ENCODE peak calls at places on chromosomes 3 and 15, in nine cellular contexts. One of them, this sample, is unnamed.

GRCh38 chr15:63474810-63475316 is 29.5 kb upstream of the USP3 start:
- DNase-seq in left ventricle myocardium inferior: no peak
- DNase-seq in lower lobe of right lung: peak
- DNase-seq in breast epithelium: no peak
- DNase-seq in H1: no peak
- DNase-seq in cardiac muscle cell: no peak
- DNase-seq in ascending aorta: no peak
- DNase-seq in A549: peak
- DNase-seq in pancreas: peak
- DNase-seq in this sample: no peak

GRCh38 chr3:145854486-145854885 is 306.5 kb downstream of the PLOD2 start:
- DNase-seq in pancreas: no peak
- DNase-seq in ascending aorta: no peak
- DNase-seq in left ventricle myocardium inferior: no peak
- DNase-seq in breast epithelium: no peak
- DNase-seq in A549: no peak
- DNase-seq in lower lobe of right lung: no peak
- DNase-seq in cardiac muscle cell: no peak
- DNase-seq in H1: no peak
- DNase-seq in this sample: no peak

GRCh38 chr3:58074126-58074715 is 66.0 kb downstream of the FLNB start:
- DNase-seq in cardiac muscle cell: no peak
- DNase-seq in pancreas: no peak
- DNase-seq in left ventricle myocardium inferior: no peak
- DNase-seq in breast epithelium: no peak
- DNase-seq in H1: no peak
- DNase-seq in lower lobe of right lung: no peak
- DNase-seq in A549: no peak
- DNase-seq in ascending aorta: peak
- DNase-seq in this sample: no peak

GRCh38 chr15:85316244-85316934 is 64.0 kb upstream of the AKAP13 start:
- DNase-seq in ascending aorta: no peak
- DNase-seq in pancreas: no peak
- DNase-seq in lower lobe of right lung: no peak
- DNase-seq in left ventricle myocardium inferior: no peak
- DNase-seq in A549: peak
- DNase-seq in cardiac muscle cell: no peak
- DNase-seq in breast epithelium: no peak
- DNase-seq in H1: peak
- DNase-seq in this sample: no peak

GRCh38 chr15:62739507-62739906 is 303.0 kb upstream of the TPM1 start:
- DNase-seq in cardiac muscle cell: no peak
- DNase-seq in left ventricle myocardium inferior: no peak
- DNase-seq in A549: peak
- DNase-seq in lower lobe of right lung: no peak
- DNase-seq in ascending aorta: no peak
- DNase-seq in pancreas: no peak
- DNase-seq in H1: no peak
- DNase-seq in breast epithelium: no peak
- DNase-seq in this sample: no peak

GRCh38 chr3:22594990-22595389 is 608.1 kb upstream of the UBE2E2 start:
- DNase-seq in cardiac muscle cell: no peak
- DNase-seq in pancreas: no peak
- DNase-seq in ascending aorta: no peak
- DNase-seq in lower lobe of right lung: no peak
- DNase-seq in left ventricle myocardium inferior: no peak
- DNase-seq in H1: no peak
- DNase-seq in A549: no peak
- DNase-seq in breast epithelium: no peak
- DNase-seq in this sample: no peak

GRCh38 chr3:27326949-27327582 is 42.1 kb downstream of the NEK10 start:
- DNase-seq in ascending aorta: no peak
- DNase-seq in A549: no peak
- DNase-seq in H1: no peak
- DNase-seq in lower lobe of right lung: no peak
- DNase-seq in pancreas: no peak
- DNase-seq in left ventricle myocardium inferior: no peak
- DNase-seq in breast epithelium: no peak
- DNase-seq in cardiac muscle cell: no peak
- DNase-seq in this sample: no peak

GRCh38 chr3:188351648-188352047 is 197.7 kb downstream of the LPP start:
- DNase-seq in left ventricle myocardium inferior: no peak
- DNase-seq in ascending aorta: no peak
- DNase-seq in H1: no peak
- DNase-seq in pancreas: no peak
- DNase-seq in cardiac muscle cell: no peak
- DNase-seq in A549: no peak
- DNase-seq in lower lobe of right lung: no peak
- DNase-seq in breast epithelium: no peak
- DNase-seq in this sample: no peak

GRCh38 chr15:53527996-53528395 is 231.5 kb downstream of the WDR72 start:
- DNase-seq in H1: no peak
- DNase-seq in A549: peak
- DNase-seq in pancreas: no peak
- DNase-seq in cardiac muscle cell: no peak
- DNase-seq in ascending aorta: no peak
- DNase-seq in left ventricle myocardium inferior: no peak
- DNase-seq in lower lobe of right lung: no peak
- DNase-seq in breast epithelium: no peak
- DNase-seq in this sample: no peak

GRCh38 chr3:27613846-27614500 is 108.2 kb downstream of the EOMES start:
- DNase-seq in breast epithelium: no peak
- DNase-seq in pancreas: no peak
- DNase-seq in H1: no peak
- DNase-seq in A549: no peak
- DNase-seq in cardiac muscle cell: peak
- DNase-seq in ascending aorta: no peak
- DNase-seq in left ventricle myocardium inferior: no peak
- DNase-seq in lower lobe of right lung: no peak
- DNase-seq in this sample: no peak

GRCh38 chr15:81301385-81301784 is 22.6 kb downstream of the STARD5 start:
- DNase-seq in cardiac muscle cell: no peak
- DNase-seq in A549: no peak
- DNase-seq in lower lobe of right lung: no peak
- DNase-seq in left ventricle myocardium inferior: no peak
- DNase-seq in breast epithelium: no peak
- DNase-seq in ascending aorta: peak
- DNase-seq in pancreas: no peak
- DNase-seq in H1: no peak
- DNase-seq in this sample: no peak

GRCh38 chr15:78950906-78951840 is 6.3 kb upstream of the CTSH start:
- DNase-seq in ascending aorta: no peak
- DNase-seq in H1: no peak
- DNase-seq in left ventricle myocardium inferior: no peak
- DNase-seq in lower lobe of right lung: no peak
- DNase-seq in A549: peak
- DNase-seq in cardiac muscle cell: peak
- DNase-seq in breast epithelium: no peak
- DNase-seq in pancreas: no peak
- DNase-seq in this sample: peak

GRCh38 chr3:179653106-179653776 is 401 bp downstream of the USP13 start:
- DNase-seq in left ventricle myocardium inferior: peak
- DNase-seq in lower lobe of right lung: peak
- DNase-seq in A549: peak
- DNase-seq in ascending aorta: peak
- DNase-seq in pancreas: peak
- DNase-seq in breast epithelium: peak
- DNase-seq in H1: peak
- DNase-seq in cardiac muscle cell: peak
- DNase-seq in this sample: peak

DNA sequence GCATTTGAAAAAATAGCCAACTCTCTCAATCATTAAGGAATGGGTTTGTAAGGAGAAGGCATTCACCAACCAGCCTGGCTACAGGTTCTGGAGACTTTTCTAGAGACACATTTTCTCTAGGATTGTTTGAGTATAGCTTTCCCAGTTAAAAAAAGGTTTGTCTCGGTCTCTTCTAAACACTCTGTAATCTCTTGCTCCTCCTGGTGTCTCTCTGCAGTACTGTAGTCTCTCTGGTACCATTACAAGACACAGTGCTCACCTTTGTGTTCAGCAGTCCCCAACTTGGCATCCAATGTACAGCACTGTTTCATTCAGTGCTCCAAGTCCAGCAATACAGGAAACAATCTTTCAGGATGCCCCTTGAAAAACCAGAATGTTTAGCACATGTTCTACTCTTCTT is 534.4 kb downstream of the ZNF385D start:
- DNase-seq in ascending aorta: no peak
- DNase-seq in breast epithelium: no peak
- DNase-seq in lower lobe of right lung: no peak
- DNase-seq in cardiac muscle cell: peak
- DNase-seq in A549: peak
- DNase-seq in pancreas: no peak
- DNase-seq in H1: peak
- DNase-seq in left ventricle myocardium inferior: no peak
- DNase-seq in this sample: no peak
- TF ChIP-seq CTCF in ascending aorta: no peak
- TF ChIP-seq CTCF in breast epithelium: no peak
- TF ChIP-seq CTCF in lower lobe of right lung: peak
- TF ChIP-seq CTCF in cardiac muscle cell: peak
- TF ChIP-seq CTCF in A549: no peak
- TF ChIP-seq CTCF in pancreas: no peak
- TF ChIP-seq CTCF in H1: peak
- TF ChIP-seq CTCF in left ventricle myocardium inferior: peak
- TF ChIP-seq CTCF in this sample: peak

GRCh38 chr15:74010929-74011540 is 16.5 kb downstream of the PML start:
- DNase-seq in left ventricle myocardium inferior: no peak
- DNase-seq in breast epithelium: no peak
- DNase-seq in cardiac muscle cell: peak
- DNase-seq in H1: no peak
- DNase-seq in lower lobe of right lung: no peak
- DNase-seq in pancreas: no peak
- DNase-seq in A549: no peak
- DNase-seq in ascending aorta: peak
- DNase-seq in this sample: no peak
- H3K27ac ChIP-seq in left ventricle myocardium inferior: peak
- H3K27ac ChIP-seq in breast epithelium: peak
- H3K27ac ChIP-seq in cardiac muscle cell: peak
- H3K27ac ChIP-seq in H1: no peak
- H3K27ac ChIP-seq in lower lobe of right lung: peak
- H3K27ac ChIP-seq in pancreas: no peak
- H3K27ac ChIP-seq in A549: peak
- H3K27ac ChIP-seq in ascending aorta: peak
- H3K27ac ChIP-seq in this sample: no peak

DNA sequence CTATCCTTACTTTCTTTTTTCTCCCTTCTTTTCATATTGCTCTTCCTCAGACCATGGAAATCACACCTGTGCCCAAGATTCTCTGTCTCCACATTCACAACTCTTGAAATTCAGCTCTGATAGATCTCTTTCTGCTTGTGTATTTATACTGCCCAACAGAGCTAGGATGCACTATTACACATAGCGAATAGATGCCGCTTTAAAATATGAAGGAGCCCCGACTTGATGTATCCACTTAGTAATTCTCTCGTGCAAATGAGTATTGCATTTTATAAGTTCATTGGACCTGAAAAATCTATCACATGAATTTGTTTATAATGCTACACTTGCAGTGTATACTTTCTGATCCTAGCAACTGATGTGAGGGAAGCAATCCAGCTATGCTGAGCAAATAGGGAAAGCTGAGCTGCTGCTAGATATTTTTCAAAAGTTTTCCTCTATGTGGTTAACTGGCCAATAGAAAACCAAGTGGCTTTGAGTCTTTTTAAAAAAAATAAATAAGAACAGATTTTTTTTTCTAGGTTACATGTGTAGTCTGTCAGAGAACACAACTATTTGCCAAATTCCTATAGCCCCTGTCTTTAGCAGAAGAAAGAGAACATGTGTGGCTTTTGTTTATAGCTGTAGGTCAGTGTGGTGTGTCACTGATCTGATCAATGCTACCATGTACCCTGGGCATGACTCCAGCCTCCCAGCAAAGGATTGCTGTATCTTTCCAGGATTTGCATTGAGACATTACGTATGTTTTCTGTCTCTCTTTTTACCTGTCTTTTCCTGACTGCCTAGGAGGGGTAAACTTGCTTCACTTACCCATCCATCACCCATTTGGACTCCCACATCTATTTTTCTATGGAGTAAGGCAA is 64.2 kb upstream of the LEKR1 start:
- DNase-seq in H1: no peak
- DNase-seq in lower lobe of right lung: no peak
- DNase-seq in cardiac muscle cell: peak
- DNase-seq in breast epithelium: no peak
- DNase-seq in pancreas: no peak
- DNase-seq in left ventricle myocardium inferior: no peak
- DNase-seq in A549: no peak
- DNase-seq in ascending aorta: no peak
- DNase-seq in this sample: no peak
- TF ChIP-seq CTCF in H1: no peak
- TF ChIP-seq CTCF in lower lobe of right lung: no peak
- TF ChIP-seq CTCF in cardiac muscle cell: no peak
- TF ChIP-seq CTCF in breast epithelium: no peak
- TF ChIP-seq CTCF in pancreas: no peak
- TF ChIP-seq CTCF in left ventricle myocardium inferior: no peak
- TF ChIP-seq CTCF in A549: no peak
- TF ChIP-seq CTCF in ascending aorta: no peak
- TF ChIP-seq CTCF in this sample: peak

GRCh38 chr3:182606905-182607504 is 186.3 kb upstream of the ATP11B start:
- DNase-seq in left ventricle myocardium inferior: no peak
- DNase-seq in lower lobe of right lung: no peak
- DNase-seq in breast epithelium: no peak
- DNase-seq in cardiac muscle cell: no peak
- DNase-seq in A549: no peak
- DNase-seq in ascending aorta: no peak
- DNase-seq in H1: no peak
- DNase-seq in pancreas: no peak
- DNase-seq in this sample: no peak

GRCh38 chr3:182605882-182606611 is 187.3 kb upstream of the ATP11B start:
- DNase-seq in ascending aorta: no peak
- DNase-seq in breast epithelium: no peak
- DNase-seq in H1: no peak
- DNase-seq in A549: no peak
- DNase-seq in left ventricle myocardium inferior: no peak
- DNase-seq in lower lobe of right lung: no peak
- DNase-seq in pancreas: no peak
- DNase-seq in cardiac muscle cell: no peak
- DNase-seq in this sample: no peak

GRCh38 chr3:182612332-182612731 is 181.0 kb upstream of the ATP11B start:
- DNase-seq in pancreas: no peak
- DNase-seq in A549: no peak
- DNase-seq in breast epithelium: no peak
- DNase-seq in cardiac muscle cell: no peak
- DNase-seq in ascending aorta: no peak
- DNase-seq in left ventricle myocardium inferior: no peak
- DNase-seq in lower lobe of right lung: no peak
- DNase-seq in H1: no peak
- DNase-seq in this sample: no peak

GRCh38 chr3:182608876-182609275 is 184.4 kb upstream of the ATP11B start:
- DNase-seq in A549: no peak
- DNase-seq in breast epithelium: no peak
- DNase-seq in left ventricle myocardium inferior: no peak
- DNase-seq in H1: no peak
- DNase-seq in ascending aorta: no peak
- DNase-seq in cardiac muscle cell: no peak
- DNase-seq in pancreas: no peak
- DNase-seq in lower lobe of right lung: no peak
- DNase-seq in this sample: no peak

GRCh38 chr3:182609575-182610156 is 183.6 kb upstream of the ATP11B start:
- DNase-seq in left ventricle myocardium inferior: peak
- DNase-seq in pancreas: peak
- DNase-seq in A549: no peak
- DNase-seq in breast epithelium: no peak
- DNase-seq in lower lobe of right lung: peak
- DNase-seq in cardiac muscle cell: no peak
- DNase-seq in ascending aorta: no peak
- DNase-seq in H1: no peak
- DNase-seq in this sample: no peak
- H3K27ac ChIP-seq in left ventricle myocardium inferior: no peak
- H3K27ac ChIP-seq in pancreas: no peak
- H3K27ac ChIP-seq in A549: no peak
- H3K27ac ChIP-seq in breast epithelium: no peak
- H3K27ac ChIP-seq in lower lobe of right lung: no peak
- H3K27ac ChIP-seq in cardiac muscle cell: no peak
- H3K27ac ChIP-seq in ascending aorta: no peak
- H3K27ac ChIP-seq in H1: no peak
- H3K27ac ChIP-seq in this sample: no peak

This sample was measured in AG04450.